ENCODE peak calls at places on chromosomes 16 and 17, in eight cellular contexts. One of them, this sample, is unnamed.

GRCh38 chr17:27295945-27296344 is 2.0 kb downstream of the WSB1 start:
- DNase-seq in NCI-H1092 treated with DMSO at 0.1 percent for 48 hours: no peak
- DNase-seq in osteocyte: no peak
- DNase-seq in lower lobe of right lung: no peak
- DNase-seq in substantia nigra: no peak
- DNase-seq in germinal center: no peak
- DNase-seq in non-pigmented ciliary epithelial cell: no peak
- DNase-seq in sigmoid colon: no peak
- DNase-seq in this sample: no peak

GRCh38 chr16:9787717-9788116 is 394.5 kb downstream of the GRIN2A start:
- DNase-seq in NCI-H1092 treated with DMSO at 0.1 percent for 48 hours: no peak
- DNase-seq in osteocyte: no peak
- DNase-seq in lower lobe of right lung: no peak
- DNase-seq in substantia nigra: no peak
- DNase-seq in germinal center: no peak
- DNase-seq in non-pigmented ciliary epithelial cell: no peak
- DNase-seq in sigmoid colon: no peak
- DNase-seq in this sample: no peak

GRCh38 chr16:82895843-82896242 is 269.1 kb downstream of the CDH13 start:
- DNase-seq in NCI-H1092 treated with DMSO at 0.1 percent for 48 hours: no peak
- DNase-seq in osteocyte: no peak
- DNase-seq in lower lobe of right lung: no peak
- DNase-seq in substantia nigra: no peak
- DNase-seq in germinal center: no peak
- DNase-seq in non-pigmented ciliary epithelial cell: no peak
- DNase-seq in sigmoid colon: no peak
- DNase-seq in this sample: no peak

GRCh38 chr17:55056530-55056929 is 88.0 kb downstream of the STXBP4 start:
- DNase-seq in NCI-H1092 treated with DMSO at 0.1 percent for 48 hours: peak; percentile 73
- DNase-seq in osteocyte: no peak
- DNase-seq in lower lobe of right lung: no peak
- DNase-seq in substantia nigra: no peak
- DNase-seq in germinal center: no peak
- DNase-seq in non-pigmented ciliary epithelial cell: no peak
- DNase-seq in sigmoid colon: no peak
- DNase-seq in this sample: no peak

GRCh38 chr17:7916799-7917198 is 710 bp upstream of the RNF227 start:
- DNase-seq in NCI-H1092 treated with DMSO at 0.1 percent for 48 hours: no peak
- DNase-seq in osteocyte: no peak
- DNase-seq in lower lobe of right lung: no peak
- DNase-seq in substantia nigra: no peak
- DNase-seq in germinal center: no peak
- DNase-seq in non-pigmented ciliary epithelial cell: peak; percentile 50
- DNase-seq in sigmoid colon: no peak
- DNase-seq in this sample: no peak

GRCh38 chr17:74949455-74950115 is 13.9 kb downstream of the OTOP3 start:
- DNase-seq in NCI-H1092 treated with DMSO at 0.1 percent for 48 hours: no peak
- DNase-seq in osteocyte: no peak
- DNase-seq in lower lobe of right lung: no peak
- DNase-seq in substantia nigra: no peak
- DNase-seq in germinal center: no peak
- DNase-seq in non-pigmented ciliary epithelial cell: no peak
- DNase-seq in sigmoid colon: no peak
- DNase-seq in this sample: no peak

GRCh38 chr17:5545051-5545987 is 39.0 kb downstream of the NLRP1 start:
- DNase-seq in NCI-H1092 treated with DMSO at 0.1 percent for 48 hours: no peak
- DNase-seq in osteocyte: no peak
- DNase-seq in lower lobe of right lung: no peak
- DNase-seq in substantia nigra: no peak
- DNase-seq in germinal center: no peak
- DNase-seq in non-pigmented ciliary epithelial cell: no peak
- DNase-seq in sigmoid colon: no peak
- DNase-seq in this sample: no peak

GRCh38 chr16:29784901-29785500 is 5.5 kb upstream of the KIF22 start:
- DNase-seq in NCI-H1092 treated with DMSO at 0.1 percent for 48 hours: no peak
- DNase-seq in osteocyte: no peak
- DNase-seq in lower lobe of right lung: peak; percentile 83
- DNase-seq in substantia nigra: peak; percentile 2
- DNase-seq in germinal center: peak; percentile 83
- DNase-seq in non-pigmented ciliary epithelial cell: no peak
- DNase-seq in sigmoid colon: peak; percentile 84
- DNase-seq in this sample: peak; percentile 38

GRCh38 chr17:27960183-27960589 is 67.0 kb upstream of the LYRM9 start:
- DNase-seq in NCI-H1092 treated with DMSO at 0.1 percent for 48 hours: no peak
- DNase-seq in osteocyte: no peak
- DNase-seq in lower lobe of right lung: no peak
- DNase-seq in substantia nigra: no peak
- DNase-seq in germinal center: no peak
- DNase-seq in non-pigmented ciliary epithelial cell: no peak
- DNase-seq in sigmoid colon: no peak
- DNase-seq in this sample: no peak

GRCh38 chr17:81039854-81040758 is 5.2 kb downstream of the BAIAP2 start:
- DNase-seq in NCI-H1092 treated with DMSO at 0.1 percent for 48 hours: no peak
- DNase-seq in osteocyte: no peak
- DNase-seq in lower lobe of right lung: no peak
- DNase-seq in substantia nigra: no peak
- DNase-seq in germinal center: no peak
- DNase-seq in non-pigmented ciliary epithelial cell: no peak
- DNase-seq in sigmoid colon: no peak
- DNase-seq in this sample: no peak

GRCh38 chr17:73591278-73592078 is 52.8 kb downstream of the SDK2 start:
- DNase-seq in NCI-H1092 treated with DMSO at 0.1 percent for 48 hours: peak; percentile 44
- DNase-seq in osteocyte: no peak
- DNase-seq in lower lobe of right lung: no peak
- DNase-seq in substantia nigra: no peak
- DNase-seq in germinal center: peak; percentile 69
- DNase-seq in non-pigmented ciliary epithelial cell: no peak
- DNase-seq in sigmoid colon: no peak
- DNase-seq in this sample: no peak

GRCh38 chr17:64950871-64951270 is 31.6 kb upstream of the LRRC37A3 start:
- DNase-seq in NCI-H1092 treated with DMSO at 0.1 percent for 48 hours: no peak
- DNase-seq in osteocyte: no peak
- DNase-seq in lower lobe of right lung: no peak
- DNase-seq in substantia nigra: no peak
- DNase-seq in germinal center: no peak
- DNase-seq in non-pigmented ciliary epithelial cell: no peak
- DNase-seq in sigmoid colon: no peak
- DNase-seq in this sample: peak; percentile 18

GRCh38 chr16:53320992-53321391 is 113.3 kb upstream of the RBL2 start:
- DNase-seq in NCI-H1092 treated with DMSO at 0.1 percent for 48 hours: no peak
- DNase-seq in osteocyte: no peak
- DNase-seq in lower lobe of right lung: no peak
- DNase-seq in substantia nigra: no peak
- DNase-seq in germinal center: no peak
- DNase-seq in non-pigmented ciliary epithelial cell: no peak
- DNase-seq in sigmoid colon: no peak
- DNase-seq in this sample: no peak

GRCh38 chr16:2250652-2251280 is 621 bp downstream of the ECI1 start:
- DNase-seq in NCI-H1092 treated with DMSO at 0.1 percent for 48 hours: no peak
- DNase-seq in osteocyte: no peak
- DNase-seq in lower lobe of right lung: no peak
- DNase-seq in substantia nigra: no peak
- DNase-seq in germinal center: no peak
- DNase-seq in non-pigmented ciliary epithelial cell: no peak
- DNase-seq in sigmoid colon: peak; percentile 72
- DNase-seq in this sample: no peak

GRCh38 chr17:45091778-45092425 is 30.8 kb downstream of the NMT1 start:
- DNase-seq in NCI-H1092 treated with DMSO at 0.1 percent for 48 hours: no peak
- DNase-seq in osteocyte: no peak
- DNase-seq in lower lobe of right lung: no peak
- DNase-seq in substantia nigra: no peak
- DNase-seq in germinal center: no peak
- DNase-seq in non-pigmented ciliary epithelial cell: no peak
- DNase-seq in sigmoid colon: no peak
- DNase-seq in this sample: no peak

GRCh38 chr16:24125199-24125598 is 130.9 kb upstream of the CACNG3 start:
- DNase-seq in NCI-H1092 treated with DMSO at 0.1 percent for 48 hours: no peak
- DNase-seq in osteocyte: no peak
- DNase-seq in lower lobe of right lung: no peak
- DNase-seq in substantia nigra: no peak
- DNase-seq in germinal center: no peak
- DNase-seq in non-pigmented ciliary epithelial cell: no peak
- DNase-seq in sigmoid colon: no peak
- DNase-seq in this sample: no peak